ENCODE peak calls at places on chromosomes 6 and 20, in five cellular contexts. R is stimulated activated CD4-positive, alpha-beta T cell treated with anti-CD3 and anti-CD28 coated beads, Interleukin-1b, Interleukin-23, amount 100 ng/mL, for 48 hours; H is activated T-cell treated with anti-CD3 and anti-CD28 coated beads for 1 hour; U is RKO; W is activated effector memory CD4-positive, alpha-beta T cell treated with anti-CD3 and anti-CD28 coated beads, Interleukin-2, amount 50 U/mL, for 16 hours. Q is an unnamed sample.

GRCh38 chr6:33049323-33049722 is 24.1 kb downstream of the HLA-DPA1 start:
- DNase-seq in W (no peak), H (no peak), R (no peak), U (no peak), Q (no peak)

GRCh38 chr20:21027569-21027968 is 78.6 kb downstream of the LINC00237 start:
- DNase-seq in R (no peak), U (peak), W (no peak), H (no peak), Q (peak)

GRCh38 chr6:26516481-26517427 is 16.7 kb downstream of the BTN1A1 start:
- DNase-seq in W (no peak), R (no peak), U (no peak), H (no peak), Q (no peak)

GRCh38 chr6:32045811-32046449 is 7.7 kb downstream of the CYP21A2 start:
- DNase-seq in U (no peak), W (no peak), R (no peak), H (no peak), Q (no peak)

GRCh38 chr20:24684421-24684871 is 215.0 kb downstream of the SYNDIG1 start:
- DNase-seq in H (no peak), R (no peak), W (peak), U (no peak), Q (no peak)

GRCh38 chr20:45792513-45793118 is 862 bp downstream of the DNTTIP1 start:
- DNase-seq in W (peak), H (no peak), R (no peak), U (peak), Q (no peak)

GRCh38 chr20:3797592-3798404 is 1.7 kb downstream of the CDC25B start:
- DNase-seq in U (no peak), W (peak), R (no peak), H (no peak), Q (no peak)

GRCh38 chr6:32187009-32187709 is 2.8 kb downstream of the PBX2 start:
- DNase-seq in W (no peak), R (no peak), H (no peak), U (no peak), Q (no peak)

GRCh38 chr6:29564875-29565274 is 5.3 kb upstream of the UBD start:
- DNase-seq in U (no peak), R (no peak), H (no peak), W (no peak), Q (no peak)

GRCh38 chr6:166419268-166419667 is 36.5 kb upstream of the MPC1 start:
- DNase-seq in U (no peak), H (no peak), R (peak), W (peak), Q (no peak)

GRCh38 chr6:1479095-1479494 is 89.7 kb downstream of the FOXF2 start:
- DNase-seq in W (no peak), H (no peak), R (no peak), U (no peak), Q (no peak)

GRCh38 chr6:98839788-98840361 is 5.5 kb downstream of the POU3F2 start:
- DNase-seq in U (peak), W (no peak), R (no peak), H (no peak), Q (peak)

GRCh38 chr20:49386848-49387605 is 95.4 kb downstream of the KCNB1 start:
- DNase-seq in W (no peak), R (no peak), H (no peak), U (no peak), Q (no peak)

GRCh38 chr6:75882734-75883133 is 133.7 kb downstream of the MYO6 start:
- DNase-seq in W (no peak), U (peak), R (no peak), H (no peak), Q (peak)

GRCh38 chr6:36139431-36139830 is 9.1 kb downstream of the MAPK13 start:
- DNase-seq in U (no peak), R (no peak), W (no peak), H (no peak), Q (peak)

GRCh38 chr6:37648465-37649330 is 49.0 kb downstream of the MDGA1 start:
- DNase-seq in U (no peak), R (peak), W (peak), H (peak), Q (no peak)

GRCh38 chr6:105428342-105428957 is 25.6 kb upstream of the PREP start:
- DNase-seq in R (no peak), H (no peak), W (no peak), U (no peak), Q (no peak)

GRCh38 chr6:112180095-112180820 is 74.1 kb downstream of the LAMA4 start:
- DNase-seq in H (peak), W (no peak), U (peak), R (peak), Q (peak)